ENCODE peak calls at places on chromosomes 4 and X, in five cellular contexts. Q is neuronal stem cell, D is H9, H is mesenchymal stem cell, Z is H1. L is an unnamed sample.

GRCh38 chr4:162116085-162116784 is 47.6 kb downstream of the FSTL5 start:
- DNase-seq in Q (peak), D (peak), H (no peak), Z (no peak), L (no peak)

GRCh38 chrX:87402256-87402655 is 115.3 kb upstream of the KLHL4 start:
- DNase-seq in Q (no peak), D (no peak), H (no peak), Z (no peak), L (no peak)

GRCh38 chrX:65681810-65682209 is 14.4 kb downstream of the MSN start:
- DNase-seq in Q (no peak), D (no peak), H (no peak), Z (no peak), L (no peak)

GRCh38 chr4:179285696-179286095 is 1843.5 kb upstream of the AGA start:
- DNase-seq in Q (no peak), D (no peak), H (no peak), Z (no peak), L (no peak)

GRCh38 chrX:95383778-95384177 is 1300.9 kb upstream of the DIAPH2 start:
- DNase-seq in Q (no peak), D (no peak), H (no peak), Z (no peak), L (no peak)

GRCh38 chrX:13808293-13808692 is 8.6 kb downstream of the GPM6B start:
- DNase-seq in Q (no peak), D (no peak), H (no peak), Z (no peak), L (no peak)

GRCh38 chrX:13605611-13606010 is 36.2 kb downstream of the EGFL6 start:
- DNase-seq in Q (no peak), D (no peak), H (no peak), Z (no peak), L (no peak)

GRCh38 chr4:87005690-87006461 is 71.1 kb downstream of the AFF1 start:
- DNase-seq in Q (no peak), D (no peak), H (peak), Z (no peak), L (peak)

GRCh38 chr4:41146716-41147506 is 67.4 kb downstream of the APBB2 start:
- DNase-seq in Q (peak), D (peak), H (peak), Z (no peak), L (peak)

GRCh38 chr4:4289055-4289454 is 899 bp downstream of the LYAR start:
- DNase-seq in Q (no peak), D (no peak), H (no peak), Z (no peak), L (no peak)
- H2BK12ac ChIP-seq in Q (no peak), D (no peak), H (no peak), Z (no peak), L (no peak)

GRCh38 chrX:15472523-15472922 is 20.6 kb downstream of the PIR start:
- DNase-seq in Q (no peak), D (no peak), H (no peak), Z (no peak), L (no peak)

GRCh38 chrX:15468036-15468435 is 25.1 kb downstream of the PIR start:
- DNase-seq in Q (no peak), D (no peak), H (peak), Z (no peak), L (peak)

GRCh38 chrX:15471016-15471415 is 22.1 kb downstream of the PIR start:
- DNase-seq in Q (no peak), D (peak), H (peak), Z (peak), L (peak)

GRCh38 chrX:15465896-15466651 is 27.1 kb downstream of the PIR start:
- DNase-seq in Q (no peak), D (peak), H (peak), Z (peak), L (no peak)

DNA sequence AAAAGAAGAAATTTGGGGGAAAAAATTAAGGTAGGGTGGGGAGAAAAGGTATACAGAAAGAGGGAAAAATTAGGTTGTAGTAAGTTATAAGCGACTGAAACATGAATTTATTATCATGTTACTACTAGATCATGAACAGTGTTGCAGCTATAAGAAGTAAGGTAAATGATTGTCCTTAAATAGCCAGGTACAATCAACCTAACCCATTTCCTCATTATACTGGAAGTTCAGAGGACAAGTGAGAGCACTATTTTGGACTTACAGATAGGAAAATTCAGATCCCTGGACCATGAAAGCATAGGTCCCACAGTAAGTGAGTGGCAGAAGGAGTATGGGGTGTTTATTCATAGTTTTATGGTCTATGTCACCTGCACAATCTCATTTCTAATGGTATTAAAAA is 23.5 kb downstream of the PIR start:
- DNase-seq in Q (no peak), D (no peak), H (no peak), Z (no peak), L (no peak)
- H2BK12ac ChIP-seq in Q (no peak), D (no peak), H (no peak), Z (no peak), L (no peak)

DNA sequence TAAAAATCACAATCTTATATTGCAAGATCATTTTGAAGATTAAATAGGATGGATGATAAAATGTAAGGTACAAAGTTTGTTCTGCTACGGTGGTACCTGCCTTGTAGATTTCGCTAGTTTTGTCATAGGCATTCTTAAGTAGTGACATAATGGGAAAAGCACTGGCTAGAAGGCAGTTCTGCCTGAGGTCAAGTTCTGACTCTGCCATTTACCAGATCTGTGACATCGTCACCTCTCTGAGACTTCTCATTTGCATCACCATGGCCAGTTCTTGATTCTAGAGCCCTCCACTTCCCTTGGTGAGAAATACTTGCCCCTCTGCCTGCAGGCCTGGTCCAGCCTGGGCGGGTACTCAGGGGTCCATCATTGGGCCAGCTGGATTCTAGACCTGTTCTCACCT is 85.2 kb downstream of the HS3ST1 start:
- DNase-seq in Q (no peak), D (peak), H (no peak), Z (no peak), L (peak)
- H2BK12ac ChIP-seq in Q (no peak), D (no peak), H (no peak), Z (no peak), L (peak)

GRCh38 chr4:124591646-124592045 is 120.9 kb downstream of the ANKRD50 start:
- DNase-seq in Q (no peak), D (no peak), H (no peak), Z (no peak), L (no peak)
- H2BK12ac ChIP-seq in Q (no peak), D (no peak), H (no peak), Z (no peak), L (no peak)

DNA sequence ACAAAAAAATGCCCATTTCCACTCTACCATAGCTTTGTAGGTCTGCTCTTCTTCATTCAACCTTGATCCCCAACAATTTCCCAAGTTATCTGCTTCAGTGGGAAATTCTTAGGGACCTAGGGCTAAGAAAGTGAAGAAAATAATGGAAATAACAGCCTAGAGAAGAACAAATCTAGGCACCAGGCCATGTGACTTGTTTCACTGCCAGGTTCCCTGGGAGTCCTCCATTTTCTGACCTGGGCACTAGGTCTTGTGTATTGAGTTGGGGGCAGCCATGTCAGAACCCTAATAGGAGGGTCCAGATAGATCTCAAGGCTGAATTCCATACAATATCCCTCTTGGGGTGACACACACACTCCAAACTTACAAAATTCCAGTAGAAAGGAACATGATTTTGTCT is 194.6 kb upstream of the STK26 start:
- DNase-seq in Q (no peak), D (no peak), H (no peak), Z (no peak), L (no peak)
- H2BK12ac ChIP-seq in Q (no peak), D (no peak), H (no peak), Z (no peak), L (no peak)

DNA sequence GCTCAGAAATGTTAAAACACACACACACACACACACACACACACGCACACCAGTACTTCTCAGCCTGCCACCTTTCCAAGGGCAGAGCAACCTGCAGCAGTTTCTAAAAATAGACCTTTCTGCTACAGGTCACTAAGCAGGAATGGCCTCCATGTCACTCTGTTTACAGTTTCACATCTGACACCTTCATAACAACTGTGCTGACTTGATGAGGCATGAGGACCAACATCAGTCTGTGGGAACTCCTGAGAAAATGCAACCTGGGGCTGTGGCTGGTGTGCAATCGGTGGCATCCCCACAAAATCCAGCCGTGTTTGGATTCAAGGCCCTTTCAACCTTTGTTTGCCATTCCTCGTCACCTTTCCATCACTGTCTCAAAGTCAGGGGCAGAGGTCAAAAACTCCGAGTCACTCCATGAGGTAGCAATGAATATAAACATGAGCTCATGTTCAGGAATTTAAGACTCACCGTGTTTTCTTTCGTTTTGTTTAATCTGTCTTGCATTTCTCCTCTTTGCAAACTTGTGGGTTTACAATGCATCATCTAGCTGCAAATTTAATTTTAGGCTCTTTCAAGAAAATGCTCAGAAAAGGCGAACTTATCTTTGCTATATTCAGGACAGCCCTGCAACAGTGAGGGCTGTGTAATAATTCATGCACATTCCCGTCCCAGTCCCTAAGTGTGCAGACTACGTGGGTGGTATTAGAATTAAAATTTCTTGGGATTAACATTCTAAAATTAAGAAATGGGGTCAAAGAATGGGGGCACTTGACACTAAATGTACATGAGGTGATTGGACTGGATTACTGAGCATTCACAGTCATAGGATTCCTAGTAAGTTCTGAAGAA is 135.3 kb downstream of the SHROOM3 start:
- DNase-seq in Q (no peak), D (no peak), H (peak), Z (no peak), L (no peak)
- H2BK12ac ChIP-seq in Q (no peak), D (no peak), H (no peak), Z (peak), L (no peak)

GRCh38 chrX:40625294-40625693 is 2.1 kb downstream of the MPC1L start:
- DNase-seq in Q (no peak), D (no peak), H (no peak), Z (no peak), L (no peak)
- H2BK12ac ChIP-seq in Q (no peak), D (no peak), H (no peak), Z (no peak), L (no peak)

GRCh38 chrX:20463296-20464075 is 196.8 kb upstream of the RPS6KA3 start:
- DNase-seq in Q (no peak), D (no peak), H (no peak), Z (no peak), L (no peak)
- H2BK12ac ChIP-seq in Q (no peak), D (no peak), H (no peak), Z (no peak), L (no peak)

DNA sequence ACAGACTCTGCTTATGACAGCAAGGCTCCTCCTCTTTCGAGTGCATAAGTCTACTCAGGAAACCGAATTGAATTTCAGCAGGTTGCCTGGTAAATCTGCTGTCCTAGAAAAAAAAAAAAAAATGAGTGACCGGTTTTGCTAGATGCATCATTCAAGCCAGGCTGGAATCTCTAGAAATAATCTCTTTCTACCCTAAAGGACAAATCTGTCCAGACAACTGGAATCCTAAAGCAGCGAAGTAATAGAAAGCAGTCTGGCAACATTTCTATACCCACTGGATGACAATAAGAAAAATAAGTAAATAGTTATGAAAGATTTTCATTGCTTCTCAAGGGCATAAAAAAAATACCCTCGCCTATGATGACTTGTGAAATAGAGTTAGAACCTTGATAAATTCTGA is 703.5 kb downstream of the RPA4 start:
- DNase-seq in Q (no peak), D (no peak), H (no peak), Z (no peak), L (peak)
- H2BK12ac ChIP-seq in Q (no peak), D (no peak), H (no peak), Z (no peak), L (no peak)

DNA sequence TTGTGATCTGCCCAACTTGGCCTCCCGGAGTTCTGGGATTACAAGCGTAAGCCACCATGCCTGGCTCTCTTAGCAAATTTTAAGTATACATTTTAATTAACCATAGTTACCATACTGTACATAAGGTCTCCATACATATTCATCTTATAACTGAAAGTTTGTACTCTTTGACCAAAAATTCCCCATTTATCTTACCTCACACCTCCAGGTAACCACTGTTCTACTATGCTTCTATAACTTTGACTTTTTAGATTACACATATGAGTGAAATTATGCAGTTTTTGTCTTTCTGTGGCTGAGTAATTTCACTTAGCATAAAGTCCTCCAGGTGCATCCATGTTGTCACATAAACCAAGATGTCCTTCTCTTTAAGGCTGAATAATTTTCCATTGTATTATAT is 17.4 kb downstream of the C4orf51 start:
- DNase-seq in Q (no peak), D (no peak), H (no peak), Z (no peak), L (no peak)
- H2BK12ac ChIP-seq in Q (no peak), D (no peak), H (no peak), Z (no peak), L (no peak)

L was measured in trophoblast cell.